ENCODE peak calls at places on chromosome 9, in eight cellular contexts. G, X, I, Y, C, H, N and W are unnamed samples.
A peak's percentile ranks its signal among the peaks of the same experiment; 100 is the strongest.

GRCh38 chr9:69535911-69536310 is 136.3 kb downstream of the APBA1 start:
- DNase-seq in G (no peak), X (no peak), I (peak; percentile 7), Y (no peak), C (no peak), H (no peak), N (no peak), W (no peak)

GRCh38 chr9:114898741-114899140 is 31.6 kb downstream of the TNFSF8 start:
- DNase-seq in G (no peak), X (no peak), I (peak; percentile 81), Y (no peak), C (no peak), H (no peak), N (no peak), W (peak; percentile 86)

GRCh38 chr9:10251490-10251889 is 361.3 kb downstream of the PTPRD start:
- DNase-seq in G (no peak), X (no peak), I (no peak), Y (no peak), C (no peak), H (peak; percentile 2), N (no peak), W (no peak)

GRCh38 chr9:17942498-17942897 is 363.6 kb downstream of the SH3GL2 start:
- DNase-seq in G (no peak), X (no peak), I (no peak), Y (no peak), C (no peak), H (no peak), N (no peak), W (no peak)

GRCh38 chr9:134656334-134657034 is 14.9 kb downstream of the COL5A1 start:
- DNase-seq in G (no peak), X (no peak), I (no peak), Y (peak; percentile 31), C (no peak), H (no peak), N (no peak), W (peak; percentile 31)

GRCh38 chr9:128150594-128151342 is 1.5 kb downstream of the LCN2 start:
- DNase-seq in G (peak; percentile 82), X (peak; percentile 33), I (no peak), Y (peak; percentile 10), C (peak; percentile 64), H (peak; percentile 47), N (peak; percentile 93), W (peak; percentile 43)

GRCh38 chr9:4328723-4329122 is 28.9 kb upstream of the GLIS3 start:
- DNase-seq in G (no peak), X (no peak), I (no peak), Y (no peak), C (no peak), H (no peak), N (no peak), W (no peak)

GRCh38 chr9:130191749-130192120 is 19.5 kb downstream of the NCS1 start:
- DNase-seq in G (no peak), X (no peak), I (no peak), Y (no peak), C (peak; percentile 88), H (no peak), N (no peak), W (no peak)

GRCh38 chr9:136903041-136903554 is 16.8 kb downstream of the TRAF2 start:
- DNase-seq in G (no peak), X (peak; percentile 49), I (no peak), Y (no peak), C (no peak), H (no peak), N (no peak), W (no peak)

GRCh38 chr9:128340691-128341434 is 536 bp downstream of the SLC27A4 start:
- DNase-seq in G (peak; percentile 36), X (peak; percentile 20), I (peak; percentile 28), Y (no peak), C (peak; percentile 69), H (peak; percentile 11), N (peak; percentile 54), W (no peak)

GRCh38 chr9:135591491-135592330 is 30.2 kb downstream of the PAEP start:
- DNase-seq in G (no peak), X (no peak), I (no peak), Y (no peak), C (no peak), H (no peak), N (no peak), W (no peak)

GRCh38 chr9:127189628-127190027 is 67.2 kb upstream of the ANGPTL2 start:
- DNase-seq in G (no peak), X (no peak), I (no peak), Y (no peak), C (no peak), H (no peak), N (no peak), W (no peak)

DNA sequence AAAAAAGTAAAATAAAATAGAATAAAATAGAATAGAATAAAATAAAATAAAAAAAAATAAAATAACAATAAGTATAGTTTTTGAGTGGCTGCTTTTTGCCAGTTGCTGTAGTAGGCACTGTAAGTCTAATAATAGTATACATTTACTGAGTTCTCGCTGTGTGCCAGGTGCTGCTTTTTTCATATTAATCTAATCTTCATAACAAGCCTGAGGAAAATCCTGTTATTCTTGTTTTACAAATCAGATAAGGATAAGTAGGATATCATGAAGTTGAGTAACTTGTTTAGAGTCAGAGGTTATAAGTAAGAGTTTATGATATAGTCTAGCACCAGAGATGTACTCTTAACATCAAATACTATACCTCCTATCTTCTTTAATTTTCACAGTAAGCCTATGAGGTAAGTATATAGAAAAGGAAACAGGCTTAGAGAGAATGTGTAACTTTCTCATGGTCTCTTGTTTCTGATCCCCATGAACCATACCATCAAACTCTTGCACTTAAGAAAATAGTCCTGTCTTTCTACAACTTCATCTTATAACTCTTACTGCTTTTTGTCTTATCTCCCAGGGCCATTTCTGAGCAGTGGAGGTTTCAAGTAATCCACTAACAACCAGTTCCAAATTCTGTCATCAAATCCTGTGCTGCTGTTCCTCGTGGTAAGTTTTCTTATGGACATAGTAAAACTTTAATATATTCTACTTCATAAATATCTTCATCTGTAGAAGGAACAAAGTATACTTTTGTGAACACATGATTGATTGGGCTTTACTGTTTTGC is 18.7 kb downstream of the RMI1 start:
- DNase-seq in G (no peak), X (no peak), I (peak; percentile 13), Y (no peak), C (no peak), H (no peak), N (no peak), W (no peak)
- TF ChIP-seq MAX in G (no peak), X (no peak), I (no peak), Y (no peak), C (no peak), H (no peak), N (no peak), W (no peak)

DNA sequence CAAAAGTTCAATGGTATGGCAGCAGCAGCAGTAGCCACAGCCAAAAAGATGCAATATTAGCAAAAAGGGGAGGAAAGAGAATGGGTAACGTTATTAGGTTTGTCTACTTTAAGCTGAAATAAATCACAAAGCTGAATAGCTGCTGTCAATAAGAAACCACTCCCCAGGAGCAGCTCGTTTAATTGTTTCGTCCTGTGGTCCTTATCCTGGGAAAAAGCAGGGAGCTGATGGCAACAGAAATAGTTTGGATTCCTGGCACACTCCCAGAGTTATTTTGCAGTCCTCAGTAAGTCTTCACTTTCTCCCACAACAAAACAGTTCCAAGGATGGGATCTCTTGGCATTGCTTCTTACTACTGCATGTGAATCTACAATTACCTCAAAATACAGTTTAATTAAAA is 28.8 kb downstream of the FRMD3 start:
- DNase-seq in G (no peak), X (no peak), I (no peak), Y (no peak), C (no peak), H (no peak), N (no peak), W (no peak)
- TF ChIP-seq MAX in G (no peak), X (no peak), I (no peak), Y (no peak), C (no peak), H (no peak), N (no peak), W (no peak)

DNA sequence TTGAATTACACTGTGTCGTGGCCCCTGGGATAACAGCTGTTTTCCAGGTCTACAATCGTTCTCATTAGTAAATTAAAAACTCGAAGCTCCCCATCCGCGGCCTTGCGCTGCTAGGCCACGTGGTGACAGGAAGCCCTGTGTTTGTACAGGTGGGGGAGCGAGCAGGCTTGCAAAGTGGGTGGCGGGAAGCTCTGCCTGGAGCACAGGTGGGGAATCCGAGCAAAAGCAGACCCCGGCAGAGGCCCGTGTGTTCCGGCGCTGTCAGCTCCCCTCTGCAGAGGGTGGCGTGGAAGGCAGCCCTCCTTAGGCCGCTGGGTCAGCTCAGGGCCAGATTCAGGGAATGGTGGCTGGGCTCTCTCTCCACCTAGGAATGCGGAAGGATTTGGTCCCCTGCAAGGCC is 59.5 kb upstream of the ERCC6L2 start:
- DNase-seq in G (peak; percentile 31), X (no peak), I (no peak), Y (no peak), C (peak; percentile 23), H (no peak), N (no peak), W (no peak)
- TF ChIP-seq MAX in G (peak; percentile 77), X (no peak), I (no peak), Y (no peak), C (no peak), H (no peak), N (no peak), W (no peak)

GRCh38 chr9:684950-685340 is 156.6 kb upstream of the DMRT1 start:
- DNase-seq in G (no peak), X (no peak), I (peak; percentile 89), Y (no peak), C (no peak), H (peak; percentile 59), N (no peak), W (peak; percentile 69)

GRCh38 chr9:683509-684021 is 157.9 kb upstream of the DMRT1 start:
- DNase-seq in G (no peak), X (no peak), I (no peak), Y (no peak), C (no peak), H (no peak), N (no peak), W (no peak)

GRCh38 chr9:686381-686813 is 155.1 kb upstream of the DMRT1 start:
- DNase-seq in G (no peak), X (no peak), I (peak; percentile 87), Y (no peak), C (no peak), H (no peak), N (no peak), W (no peak)

GRCh38 chr9:682633-683508 is 158.6 kb upstream of the DMRT1 start:
- DNase-seq in G (no peak), X (no peak), I (peak; percentile 94), Y (no peak), C (no peak), H (peak; percentile 99), N (no peak), W (no peak)

DNA sequence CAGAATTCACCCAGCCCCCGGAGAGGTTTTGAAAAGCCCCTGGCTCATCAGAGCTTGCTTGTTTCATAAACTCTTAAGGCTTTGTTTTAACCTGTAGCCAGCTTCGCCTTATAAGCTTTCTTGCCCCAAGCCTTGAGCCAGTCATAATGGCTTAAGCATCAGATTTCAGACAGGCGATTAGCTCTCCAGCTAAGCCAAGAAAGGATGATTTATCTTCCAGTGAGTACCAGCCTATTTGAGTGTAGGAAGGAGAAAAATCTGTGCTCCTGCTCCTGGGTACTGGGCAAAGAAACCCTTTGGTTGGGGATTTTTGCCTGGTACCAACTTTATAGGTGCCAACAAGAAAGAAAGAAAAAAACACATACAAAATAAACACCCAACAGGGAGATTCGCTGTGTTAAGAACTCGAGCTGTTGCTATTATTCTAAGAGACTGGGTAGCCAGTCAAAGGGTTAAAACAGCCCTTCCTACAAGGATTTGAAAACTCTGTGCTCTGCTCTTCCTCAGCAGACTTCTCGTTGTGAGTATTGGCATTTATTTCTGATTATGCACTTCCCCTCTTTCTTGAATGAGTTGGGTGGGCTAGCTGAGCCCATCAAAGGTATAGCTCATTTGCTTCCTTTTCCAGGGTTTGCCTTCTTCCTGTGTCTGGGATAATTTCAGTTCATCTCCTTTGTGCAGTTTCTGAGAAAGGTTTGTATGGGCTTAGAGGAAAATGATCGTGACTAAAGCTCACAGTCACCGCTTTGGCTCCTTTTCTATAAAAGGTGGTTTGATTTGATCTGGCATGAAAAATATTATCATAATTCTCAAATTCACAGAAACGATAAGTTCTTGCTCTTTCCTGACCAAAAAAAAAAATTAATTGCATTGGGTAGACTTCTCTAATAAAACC is 157.2 kb upstream of the DMRT1 start:
- DNase-seq in G (no peak), X (no peak), I (peak; percentile 81), Y (no peak), C (no peak), H (no peak), N (no peak), W (no peak)
- TF ChIP-seq MAX in G (no peak), X (no peak), I (no peak), Y (no peak), C (no peak), H (no peak), N (no peak), W (no peak)